ENCODE peak calls at places on chromosome 5, in six cellular contexts. S is H1, V is IMR-90, Z is mesenchymal stem cell, B is H9, X is neuronal stem cell. G is an unnamed sample.

GRCh38 chr5:93151896-93152295 is 429.1 kb downstream of the NR2F1-AS1 start:
- DNase-seq in Z (no peak), B (no peak), S (no peak), V (no peak), X (no peak), G (no peak)

GRCh38 chr5:102668220-102668930 is 86.7 kb upstream of the PAM start:
- DNase-seq in V (no peak), Z (no peak), X (no peak), S (no peak), B (no peak), G (peak; percentile 34)

GRCh38 chr5:128532127-128532526 is 5.9 kb downstream of the FBN2 start:
- DNase-seq in V (no peak), X (peak; percentile 9), S (no peak), Z (no peak), B (peak; percentile 39), G (peak; percentile 90)

GRCh38 chr5:67364381-67364970 is 167.9 kb upstream of the CD180 start:
- DNase-seq in Z (no peak), B (no peak), S (no peak), X (no peak), V (no peak), G (no peak)

GRCh38 chr5:143008809-143009521 is 238.8 kb downstream of the ARHGAP26 start:
- DNase-seq in X (no peak), B (no peak), V (peak; percentile 100), Z (peak; percentile 94), S (no peak), G (no peak)

GRCh38 chr5:167720676-167721260 is 570.7 kb upstream of the WWC1 start:
- DNase-seq in V (peak; percentile 83), Z (peak; percentile 50), B (no peak), S (no peak), X (no peak), G (no peak)

GRCh38 chr5:148976569-148977321 is 86.1 kb downstream of the SH3TC2 start:
- DNase-seq in B (no peak), X (no peak), Z (peak; percentile 92), V (peak; percentile 48), S (no peak), G (peak; percentile 61)

GRCh38 chr5:757931-758697 is 26.4 kb downstream of the ZDHHC11B start:
- DNase-seq in S (peak; percentile 61), V (no peak), B (peak; percentile 60), X (peak; percentile 86), Z (peak; percentile 49), G (peak; percentile 92)

GRCh38 chr5:55481293-55481900 is 53.4 kb downstream of the PLPP1 start:
- DNase-seq in B (no peak), Z (peak; percentile 33), V (no peak), X (no peak), S (no peak), G (no peak)

GRCh38 chr5:141729387-141730006 is 47.5 kb upstream of the ARAP3 start:
- DNase-seq in B (no peak), X (no peak), V (no peak), S (no peak), Z (no peak), G (peak; percentile 73)

GRCh38 chr5:59685806-59686205 is 207.7 kb downstream of the PDE4D start:
- DNase-seq in B (no peak), X (no peak), V (peak; percentile 9), S (no peak), Z (no peak), G (no peak)

GRCh38 chr5:43967165-43967564 is 364.2 kb downstream of the NNT start:
- DNase-seq in Z (peak; percentile 13), V (no peak), X (no peak), B (no peak), S (no peak), G (no peak)

GRCh38 chr5:88665750-88666215 is 217.2 kb downstream of the MEF2C start:
- DNase-seq in B (peak; percentile 66), X (peak; percentile 54), V (no peak), Z (no peak), S (no peak), G (no peak)

GRCh38 chr5:124949862-124950261 is 203.4 kb upstream of the ZNF608 start:
- DNase-seq in V (no peak), B (no peak), Z (no peak), S (no peak), X (no peak), G (no peak)

GRCh38 chr5:119022017-119022745 is 33.8 kb upstream of the DTWD2 start:
- DNase-seq in X (no peak), B (no peak), Z (peak; percentile 58), V (peak; percentile 57), S (no peak), G (peak; percentile 51)

GRCh38 chr5:123582570-123583293 is 70.8 kb downstream of the CSNK1G3 start:
- DNase-seq in Z (no peak), V (no peak), S (no peak), X (no peak), B (no peak), G (peak; percentile 1)

GRCh38 chr5:43409809-43410271 is 2.4 kb downstream of the CCL28 start:
- DNase-seq in B (no peak), S (no peak), X (no peak), Z (no peak), V (no peak), G (no peak)

GRCh38 chr5:150642567-150642927 is 2.1 kb downstream of the SYNPO start:
- DNase-seq in X (no peak), Z (peak; percentile 88), V (peak; percentile 88), S (no peak), B (no peak), G (peak; percentile 87)

DNA sequence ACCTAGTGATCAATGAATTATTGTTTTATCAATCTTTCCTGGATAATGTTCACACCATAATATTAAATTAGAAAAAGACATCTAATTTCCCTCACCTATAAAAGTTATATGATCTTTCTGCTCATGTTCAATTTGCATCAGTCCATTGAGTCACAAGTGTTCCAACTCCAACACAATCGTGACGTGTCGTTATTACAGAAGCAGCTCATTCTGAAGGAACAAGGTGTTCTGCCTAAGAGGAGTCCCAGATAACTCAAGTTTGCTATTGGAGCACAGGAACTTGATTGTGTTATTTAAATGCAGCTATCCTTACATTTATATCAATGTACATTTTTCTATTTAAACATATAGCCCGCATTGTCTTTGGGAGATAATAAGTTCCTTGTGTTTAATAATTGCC is 30.6 kb downstream of the ATPSCKMT start:
- DNase-seq in Z (no peak), X (no peak), S (no peak), V (no peak), B (no peak), G (no peak)
- H2BK15ac ChIP-seq in Z (no peak overlapping the region), X (no peak overlapping the region), S (no peak overlapping the region), V (no peak overlapping the region), B (no peak overlapping the region), G (no peak overlapping the region)

GRCh38 chr5:178069909-178070308 is 43.4 kb upstream of the N4BP3 start:
- DNase-seq in Z (peak; percentile 41), V (peak; percentile 26), X (no peak), S (peak; percentile 83), B (peak; percentile 76), G (peak; percentile 79)
- H2BK120ac ChIP-seq in Z (no peak overlapping the region), V (no peak overlapping the region), X (no peak overlapping the region), S (no peak overlapping the region), B (no peak overlapping the region), G (no peak overlapping the region)

DNA sequence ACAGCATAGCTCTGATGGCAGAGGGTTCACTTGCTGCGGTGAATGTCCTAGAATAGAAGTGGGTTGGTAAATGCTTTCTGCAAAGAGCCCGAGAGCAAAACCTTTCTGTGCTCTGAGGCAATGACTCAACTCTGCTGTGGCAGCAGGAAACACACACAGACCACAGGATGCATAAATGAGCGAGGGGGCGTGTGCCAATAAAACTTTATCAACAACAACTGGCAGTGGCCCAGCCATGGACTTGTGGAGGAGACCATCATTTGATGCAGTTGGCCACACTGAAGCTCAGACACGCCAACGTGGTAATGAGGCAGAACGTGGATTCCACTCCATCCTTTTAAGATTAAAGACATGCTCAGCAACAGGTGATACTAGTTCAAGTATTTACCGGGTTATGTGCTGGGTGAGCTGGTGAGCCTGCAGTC is 6.8 kb downstream of the MRPL36 start:
- DNase-seq in S (no peak), Z (peak; percentile 89), X (no peak), V (peak; percentile 92), B (no peak), G (peak; percentile 20)
- H2BK15ac ChIP-seq in S (no peak overlapping the region), Z (no peak overlapping the region), X (no peak overlapping the region), V (peak overlapping the region; percentile 4), B (no peak overlapping the region), G (no peak overlapping the region)

GRCh38 chr5:154254886-154255285 is 64.4 kb downstream of the GALNT10 start:
- DNase-seq in Z (no peak), S (no peak), X (no peak), V (no peak), B (no peak), G (peak; percentile 81)

GRCh38 chr5:154258531-154259217 is 68.1 kb downstream of the GALNT10 start:
- DNase-seq in X (no peak), B (no peak), S (no peak), V (no peak), Z (no peak), G (no peak)

GRCh38 chr5:154249786-154250185 is 59.3 kb downstream of the GALNT10 start:
- DNase-seq in Z (no peak), S (no peak), X (no peak), V (no peak), B (no peak), G (no peak)

GRCh38 chr5:154251529-154251928 is 61.0 kb downstream of the GALNT10 start:
- DNase-seq in Z (no peak), X (no peak), S (no peak), V (no peak), B (no peak), G (no peak)

DNA sequence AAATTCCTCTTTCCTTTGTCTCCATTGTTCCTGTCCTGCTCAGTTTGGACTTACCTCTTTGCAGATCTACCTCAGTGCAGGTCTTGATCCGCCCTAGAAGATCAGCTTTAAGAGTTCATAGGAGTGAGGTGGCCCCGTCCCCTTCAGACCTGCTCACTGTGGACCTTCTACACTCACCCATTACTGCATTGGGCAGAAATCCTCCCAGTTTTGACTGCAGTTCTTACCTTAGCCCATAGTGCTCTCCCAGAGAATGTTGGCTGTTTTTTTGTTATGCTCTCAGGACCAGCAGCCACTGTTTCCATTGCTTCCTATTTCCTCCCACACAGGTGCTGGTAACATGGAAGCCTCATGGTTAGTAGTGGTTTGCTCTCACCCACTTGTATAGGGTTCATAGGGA is 63.3 kb downstream of the GALNT10 start:
- DNase-seq in X (no peak), S (no peak), V (no peak), B (no peak), Z (no peak), G (no peak)
- H2BK120ac ChIP-seq in X (no peak overlapping the region), S (no peak overlapping the region), V (no peak overlapping the region), B (no peak overlapping the region), Z (no peak overlapping the region), G (no peak overlapping the region)

GRCh38 chr5:135955525-135955924 is 742 bp upstream of the LECT2 start:
- DNase-seq in S (no peak), X (no peak), B (no peak), Z (no peak), V (no peak), G (no peak)
- H2BK15ac ChIP-seq in S (no peak overlapping the region), X (no peak overlapping the region), B (no peak overlapping the region), Z (no peak overlapping the region), V (no peak overlapping the region), G (no peak overlapping the region)

GRCh38 chr5:74516217-74516636 is 124.3 kb downstream of the ENC1 start:
- DNase-seq in Z (peak; percentile 71), B (no peak), V (peak; percentile 49), S (no peak), X (no peak), G (peak; percentile 99)
- H2BK120ac ChIP-seq in Z (no peak overlapping the region), B (no peak overlapping the region), V (no peak overlapping the region), S (no peak overlapping the region), X (no peak overlapping the region), G (no peak overlapping the region)

GRCh38 chr5:132627470-132627869 is 30.5 kb upstream of the IL13 start:
- DNase-seq in B (no peak), V (no peak), S (no peak), X (no peak), Z (no peak), G (no peak)
- H2BK15ac ChIP-seq in B (no peak overlapping the region), V (no peak overlapping the region), S (no peak overlapping the region), X (no peak overlapping the region), Z (no peak overlapping the region), G (no peak overlapping the region)